ENCODE peak calls at places on chromosomes 5 and 9, in nine cellular contexts. One of them, this sample, is unnamed.

GRCh38 chr9:13382595-13382994 is 103.1 kb upstream of the MPDZ start:
- DNase-seq in left ventricle myocardium inferior: no peak
- DNase-seq in heart right ventricle: no peak
- DNase-seq in prostate gland: no peak
- DNase-seq in psoas muscle: no peak
- DNase-seq in keratinocyte: no peak
- DNase-seq in tibial artery: no peak
- DNase-seq in CD8-positive, alpha-beta T cell: no peak
- DNase-seq in endodermal cell: no peak
- DNase-seq in this sample: no peak

GRCh38 chr9:132489536-132489935 is 79.5 kb downstream of the CFAP77 start:
- DNase-seq in left ventricle myocardium inferior: no peak
- DNase-seq in heart right ventricle: no peak
- DNase-seq in prostate gland: no peak
- DNase-seq in psoas muscle: no peak
- DNase-seq in keratinocyte: no peak
- DNase-seq in tibial artery: no peak
- DNase-seq in CD8-positive, alpha-beta T cell: no peak
- DNase-seq in endodermal cell: no peak
- DNase-seq in this sample: no peak

GRCh38 chr9:15104826-15105420 is 194.7 kb upstream of the FREM1 start:
- DNase-seq in left ventricle myocardium inferior: no peak
- DNase-seq in heart right ventricle: no peak
- DNase-seq in prostate gland: peak; percentile 5
- DNase-seq in psoas muscle: no peak
- DNase-seq in keratinocyte: peak; percentile 7
- DNase-seq in tibial artery: no peak
- DNase-seq in CD8-positive, alpha-beta T cell: peak; percentile 5
- DNase-seq in endodermal cell: peak; percentile 66
- DNase-seq in this sample: peak; percentile 52

GRCh38 chr5:106374956-106375355 is 1295.8 kb downstream of the EFNA5 start:
- DNase-seq in left ventricle myocardium inferior: no peak
- DNase-seq in heart right ventricle: no peak
- DNase-seq in prostate gland: no peak
- DNase-seq in psoas muscle: no peak
- DNase-seq in keratinocyte: no peak
- DNase-seq in tibial artery: no peak
- DNase-seq in CD8-positive, alpha-beta T cell: no peak
- DNase-seq in endodermal cell: no peak
- DNase-seq in this sample: no peak

GRCh38 chr5:88888291-88888690 is 5.3 kb upstream of the MEF2C start:
- DNase-seq in left ventricle myocardium inferior: no peak
- DNase-seq in heart right ventricle: no peak
- DNase-seq in prostate gland: no peak
- DNase-seq in psoas muscle: no peak
- DNase-seq in keratinocyte: no peak
- DNase-seq in tibial artery: no peak
- DNase-seq in CD8-positive, alpha-beta T cell: no peak
- DNase-seq in endodermal cell: no peak
- DNase-seq in this sample: no peak

GRCh38 chr5:110705349-110705748 is 21.1 kb downstream of the TMEM232 start:
- DNase-seq in left ventricle myocardium inferior: no peak
- DNase-seq in heart right ventricle: no peak
- DNase-seq in prostate gland: no peak
- DNase-seq in psoas muscle: no peak
- DNase-seq in keratinocyte: no peak
- DNase-seq in tibial artery: no peak
- DNase-seq in CD8-positive, alpha-beta T cell: no peak
- DNase-seq in endodermal cell: no peak
- DNase-seq in this sample: no peak

GRCh38 chr5:131899686-131900085 is 45.8 kb downstream of the MEIKIN start:
- DNase-seq in left ventricle myocardium inferior: no peak
- DNase-seq in heart right ventricle: no peak
- DNase-seq in prostate gland: no peak
- DNase-seq in psoas muscle: no peak
- DNase-seq in keratinocyte: no peak
- DNase-seq in tibial artery: no peak
- DNase-seq in CD8-positive, alpha-beta T cell: no peak
- DNase-seq in endodermal cell: no peak
- DNase-seq in this sample: no peak

GRCh38 chr9:104794070-104794469 is 30.1 kb downstream of the NIPSNAP3B start:
- DNase-seq in left ventricle myocardium inferior: no peak
- DNase-seq in heart right ventricle: no peak
- DNase-seq in prostate gland: no peak
- DNase-seq in psoas muscle: no peak
- DNase-seq in keratinocyte: no peak
- DNase-seq in tibial artery: no peak
- DNase-seq in CD8-positive, alpha-beta T cell: no peak
- DNase-seq in endodermal cell: no peak
- DNase-seq in this sample: no peak

GRCh38 chr9:127916665-127917581 is at the start of gene ST6GALNAC4:
- DNase-seq in left ventricle myocardium inferior: peak; percentile 96
- DNase-seq in heart right ventricle: peak; percentile 96
- DNase-seq in prostate gland: peak; percentile 85
- DNase-seq in psoas muscle: peak; percentile 95
- DNase-seq in keratinocyte: no peak
- DNase-seq in tibial artery: peak; percentile 95
- DNase-seq in CD8-positive, alpha-beta T cell: peak; percentile 96
- DNase-seq in endodermal cell: peak; percentile 99
- DNase-seq in this sample: peak; percentile 93

GRCh38 chr5:152638996-152639552 is 234.0 kb upstream of the NMUR2 start:
- DNase-seq in left ventricle myocardium inferior: no peak
- DNase-seq in heart right ventricle: no peak
- DNase-seq in prostate gland: no peak
- DNase-seq in psoas muscle: no peak
- DNase-seq in keratinocyte: no peak
- DNase-seq in tibial artery: no peak
- DNase-seq in CD8-positive, alpha-beta T cell: no peak
- DNase-seq in endodermal cell: no peak
- DNase-seq in this sample: no peak

GRCh38 chr5:61132559-61132958 is 29.7 kb downstream of the SMIM15 start:
- DNase-seq in left ventricle myocardium inferior: no peak
- DNase-seq in heart right ventricle: no peak
- DNase-seq in prostate gland: no peak
- DNase-seq in psoas muscle: no peak
- DNase-seq in keratinocyte: no peak
- DNase-seq in tibial artery: no peak
- DNase-seq in CD8-positive, alpha-beta T cell: no peak
- DNase-seq in endodermal cell: no peak
- DNase-seq in this sample: no peak

GRCh38 chr9:124099860-124100259 is 88.3 kb downstream of the LHX2 start:
- DNase-seq in left ventricle myocardium inferior: no peak
- DNase-seq in heart right ventricle: no peak
- DNase-seq in prostate gland: no peak
- DNase-seq in psoas muscle: no peak
- DNase-seq in keratinocyte: no peak
- DNase-seq in tibial artery: no peak
- DNase-seq in CD8-positive, alpha-beta T cell: no peak
- DNase-seq in endodermal cell: no peak
- DNase-seq in this sample: no peak

GRCh38 chr5:149834246-149834855 is 104.2 kb downstream of the PPARGC1B start:
- DNase-seq in left ventricle myocardium inferior: no peak
- DNase-seq in heart right ventricle: no peak
- DNase-seq in prostate gland: peak; percentile 81
- DNase-seq in psoas muscle: no peak
- DNase-seq in keratinocyte: peak; percentile 70
- DNase-seq in tibial artery: peak; percentile 41
- DNase-seq in CD8-positive, alpha-beta T cell: peak; percentile 20
- DNase-seq in endodermal cell: peak; percentile 91
- DNase-seq in this sample: peak; percentile 49

GRCh38 chr9:109117856-109118801 is 1.6 kb downstream of the TMEM245 start:
- DNase-seq in left ventricle myocardium inferior: no peak
- DNase-seq in heart right ventricle: no peak
- DNase-seq in prostate gland: no peak
- DNase-seq in psoas muscle: peak; percentile 29
- DNase-seq in keratinocyte: no peak
- DNase-seq in tibial artery: peak; percentile 59
- DNase-seq in CD8-positive, alpha-beta T cell: peak; percentile 22
- DNase-seq in endodermal cell: no peak
- DNase-seq in this sample: peak; percentile 24

GRCh38 chr9:109121218-109121796 is 1.6 kb upstream of the TMEM245 start:
- DNase-seq in left ventricle myocardium inferior: no peak
- DNase-seq in heart right ventricle: no peak
- DNase-seq in prostate gland: no peak
- DNase-seq in psoas muscle: no peak
- DNase-seq in keratinocyte: no peak
- DNase-seq in tibial artery: no peak
- DNase-seq in CD8-positive, alpha-beta T cell: no peak
- DNase-seq in endodermal cell: peak; percentile 67
- DNase-seq in this sample: no peak

GRCh38 chr9:109120204-109120789 is 550 bp upstream of the TMEM245 start:
- DNase-seq in left ventricle myocardium inferior: no peak
- DNase-seq in heart right ventricle: no peak
- DNase-seq in prostate gland: no peak
- DNase-seq in psoas muscle: no peak
- DNase-seq in keratinocyte: no peak
- DNase-seq in tibial artery: no peak
- DNase-seq in CD8-positive, alpha-beta T cell: no peak
- DNase-seq in endodermal cell: peak; percentile 42
- DNase-seq in this sample: no peak

GRCh38 chr9:109119439-109120203 is at the start of gene TMEM245:
- DNase-seq in left ventricle myocardium inferior: peak; percentile 97
- DNase-seq in heart right ventricle: peak; percentile 94
- DNase-seq in prostate gland: peak; percentile 96
- DNase-seq in psoas muscle: peak; percentile 96
- DNase-seq in keratinocyte: peak; percentile 95
- DNase-seq in tibial artery: peak; percentile 97
- DNase-seq in CD8-positive, alpha-beta T cell: peak; percentile 91
- DNase-seq in endodermal cell: peak; percentile 98
- DNase-seq in this sample: peak; percentile 97

GRCh38 chr9:109118802-109119438 is 827 bp downstream of the TMEM245 start:
- DNase-seq in left ventricle myocardium inferior: no peak
- DNase-seq in heart right ventricle: no peak
- DNase-seq in prostate gland: no peak
- DNase-seq in psoas muscle: no peak
- DNase-seq in keratinocyte: no peak
- DNase-seq in tibial artery: no peak
- DNase-seq in CD8-positive, alpha-beta T cell: no peak
- DNase-seq in endodermal cell: peak; percentile 83
- DNase-seq in this sample: no peak
- H3K4me1 ChIP-seq in left ventricle myocardium inferior: peaks cover 62% of the 10 kb centered on the region
- H3K4me1 ChIP-seq in heart right ventricle: peaks cover 37% of the 10 kb centered on the region
- H3K4me1 ChIP-seq in prostate gland: peaks cover 4% of the 10 kb centered on the region
- H3K4me1 ChIP-seq in psoas muscle: peaks cover 42% of the 10 kb centered on the region
- H3K4me1 ChIP-seq in keratinocyte: peaks cover 42% of the 10 kb centered on the region
- H3K4me1 ChIP-seq in tibial artery: peaks cover 23% of the 10 kb centered on the region
- H3K4me1 ChIP-seq in CD8-positive, alpha-beta T cell: peaks cover 49% of the 10 kb centered on the region
- H3K4me1 ChIP-seq in endodermal cell: peaks cover 13% of the 10 kb centered on the region
- H3K4me1 ChIP-seq in this sample: peaks cover 47% of the 10 kb centered on the region

DNA sequence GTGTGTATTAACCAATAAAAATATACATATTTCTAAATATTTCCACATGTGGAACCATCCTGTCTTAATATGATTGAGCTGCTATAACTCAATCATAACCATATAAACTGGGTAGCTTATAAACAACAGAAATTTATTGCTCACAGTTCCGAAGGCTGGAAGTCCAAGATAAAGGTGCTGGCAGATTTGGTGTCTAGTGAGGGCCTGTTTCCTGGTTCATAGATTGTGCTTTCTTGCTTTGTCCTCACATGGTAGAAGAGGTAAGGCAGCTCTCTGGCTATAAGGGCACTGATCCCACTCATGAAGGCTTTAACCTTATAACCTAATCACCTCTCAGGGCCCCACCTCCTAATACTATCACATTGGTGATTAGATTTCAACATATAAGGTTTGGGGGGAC is 14.0 kb upstream of the PRKAA1 start:
- DNase-seq in left ventricle myocardium inferior: no peak
- DNase-seq in heart right ventricle: no peak
- DNase-seq in prostate gland: no peak
- DNase-seq in psoas muscle: no peak
- DNase-seq in keratinocyte: no peak
- DNase-seq in tibial artery: no peak
- DNase-seq in CD8-positive, alpha-beta T cell: no peak
- DNase-seq in endodermal cell: no peak
- DNase-seq in this sample: no peak
- H3K9me3 ChIP-seq in left ventricle myocardium inferior: no peaks in the 10 kb centered on the region
- H3K9me3 ChIP-seq in heart right ventricle: no peaks in the 10 kb centered on the region
- H3K9me3 ChIP-seq in prostate gland: no peaks in the 10 kb centered on the region
- H3K9me3 ChIP-seq in psoas muscle: no peaks in the 10 kb centered on the region
- H3K9me3 ChIP-seq in keratinocyte: no peaks in the 10 kb centered on the region
- H3K9me3 ChIP-seq in tibial artery: no peaks in the 10 kb centered on the region
- H3K9me3 ChIP-seq in CD8-positive, alpha-beta T cell: no peaks in the 10 kb centered on the region
- H3K9me3 ChIP-seq in endodermal cell: no peaks in the 10 kb centered on the region
- H3K9me3 ChIP-seq in this sample: no peaks in the 10 kb centered on the region

DNA sequence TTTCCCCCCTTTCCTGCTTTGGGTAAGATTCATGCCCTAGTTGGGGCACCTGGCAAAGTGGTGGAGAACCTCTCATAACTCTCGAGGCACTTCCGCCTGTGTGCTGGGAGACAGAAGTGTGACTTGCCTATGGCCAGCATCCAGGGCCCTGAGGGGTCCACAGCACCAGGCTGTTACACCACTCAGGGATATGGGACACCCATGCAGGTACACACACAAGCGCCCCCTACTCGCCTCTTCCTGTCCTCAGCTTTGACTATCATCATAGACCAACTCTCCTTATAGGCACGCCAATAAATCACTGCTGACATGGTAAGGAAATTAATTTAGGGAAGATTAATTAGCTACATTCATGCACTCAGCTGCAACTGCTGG is 45.4 kb downstream of the SHB start:
- DNase-seq in left ventricle myocardium inferior: no peak
- DNase-seq in heart right ventricle: no peak
- DNase-seq in prostate gland: no peak
- DNase-seq in psoas muscle: no peak
- DNase-seq in keratinocyte: no peak
- DNase-seq in tibial artery: no peak
- DNase-seq in CD8-positive, alpha-beta T cell: no peak
- DNase-seq in endodermal cell: no peak
- DNase-seq in this sample: no peak
- H3K4me1 ChIP-seq in left ventricle myocardium inferior: peaks cover 98% of the 10 kb centered on the region
- H3K4me1 ChIP-seq in heart right ventricle: peaks cover 63% of the 10 kb centered on the region
- H3K4me1 ChIP-seq in prostate gland: peaks cover 55% of the 10 kb centered on the region
- H3K4me1 ChIP-seq in psoas muscle: peaks cover 64% of the 10 kb centered on the region
- H3K4me1 ChIP-seq in keratinocyte: peaks cover 83% of the 10 kb centered on the region
- H3K4me1 ChIP-seq in tibial artery: peaks cover 73% of the 10 kb centered on the region
- H3K4me1 ChIP-seq in CD8-positive, alpha-beta T cell: no peaks in the 10 kb centered on the region
- H3K4me1 ChIP-seq in endodermal cell: peaks cover 29% of the 10 kb centered on the region
- H3K4me1 ChIP-seq in this sample: peaks cover 4% of the 10 kb centered on the region

GRCh38 chr5:158039911-158040347 is 181.0 kb upstream of the CLINT1 start:
- DNase-seq in left ventricle myocardium inferior: no peak
- DNase-seq in heart right ventricle: no peak
- DNase-seq in prostate gland: no peak
- DNase-seq in psoas muscle: no peak
- DNase-seq in keratinocyte: no peak
- DNase-seq in tibial artery: no peak
- DNase-seq in CD8-positive, alpha-beta T cell: no peak
- DNase-seq in endodermal cell: no peak
- DNase-seq in this sample: no peak
- H3K9me3 ChIP-seq in left ventricle myocardium inferior: peaks cover 4% of the 10 kb centered on the region
- H3K9me3 ChIP-seq in heart right ventricle: no peaks in the 10 kb centered on the region
- H3K9me3 ChIP-seq in prostate gland: no peaks in the 10 kb centered on the region
- H3K9me3 ChIP-seq in psoas muscle: no peaks in the 10 kb centered on the region
- H3K9me3 ChIP-seq in keratinocyte: no peaks in the 10 kb centered on the region
- H3K9me3 ChIP-seq in tibial artery: no peaks in the 10 kb centered on the region
- H3K9me3 ChIP-seq in CD8-positive, alpha-beta T cell: no peaks in the 10 kb centered on the region
- H3K9me3 ChIP-seq in endodermal cell: peaks cover 11% of the 10 kb centered on the region
- H3K9me3 ChIP-seq in this sample: no peaks in the 10 kb centered on the region

DNA sequence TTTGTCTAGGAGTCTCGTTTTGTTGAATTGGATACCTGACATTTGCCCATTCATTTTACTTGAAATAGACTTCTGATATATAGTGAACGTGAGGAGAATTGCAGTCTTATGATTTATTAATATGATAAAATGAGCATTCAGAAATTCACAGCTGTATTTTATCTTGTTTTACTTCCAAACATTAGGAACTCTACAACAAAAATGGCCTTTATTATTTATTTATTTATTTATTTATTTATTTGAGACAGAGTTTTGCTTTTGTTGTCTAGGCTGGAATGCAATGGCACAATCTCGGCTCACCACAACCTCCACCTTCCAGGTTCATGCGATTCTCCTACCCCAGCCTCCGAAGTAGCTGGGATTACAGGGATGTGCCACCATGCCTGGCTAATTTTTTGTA is 61.2 kb downstream of the RAB24 start:
- DNase-seq in left ventricle myocardium inferior: no peak
- DNase-seq in heart right ventricle: no peak
- DNase-seq in prostate gland: no peak
- DNase-seq in psoas muscle: no peak
- DNase-seq in keratinocyte: no peak
- DNase-seq in tibial artery: no peak
- DNase-seq in CD8-positive, alpha-beta T cell: no peak
- DNase-seq in endodermal cell: no peak
- DNase-seq in this sample: no peak
- H3K4me1 ChIP-seq in left ventricle myocardium inferior: no peaks in the 10 kb centered on the region
- H3K4me1 ChIP-seq in heart right ventricle: no peaks in the 10 kb centered on the region
- H3K4me1 ChIP-seq in prostate gland: no peaks in the 10 kb centered on the region
- H3K4me1 ChIP-seq in psoas muscle: no peaks in the 10 kb centered on the region
- H3K4me1 ChIP-seq in keratinocyte: no peaks in the 10 kb centered on the region
- H3K4me1 ChIP-seq in tibial artery: no peaks in the 10 kb centered on the region
- H3K4me1 ChIP-seq in CD8-positive, alpha-beta T cell: no peaks in the 10 kb centered on the region
- H3K4me1 ChIP-seq in endodermal cell: no peaks in the 10 kb centered on the region
- H3K4me1 ChIP-seq in this sample: no peaks in the 10 kb centered on the region